ENCODE peak calls at places on chromosomes 5 and 9, in nine cellular contexts. G, F, I, K, O, U, Z, R and A are unnamed samples.
A peak's percentile ranks its signal among the peaks of the same experiment; 100 is the strongest.

GRCh38 chr9:115593587-115594091 is 475.7 kb upstream of the TNC start:
- DNase-seq in G (no peak), F (no peak), I (no peak), K (no peak), O (no peak), U (peak; percentile 27), Z (no peak), R (no peak), A (no peak)

GRCh38 chr5:179130101-179130681 is 70.0 kb downstream of the ZNF354C start:
- DNase-seq in G (no peak), F (no peak), I (no peak), K (no peak), O (no peak), U (no peak), Z (no peak), R (peak; percentile 68), A (no peak)

GRCh38 chr5:139689631-139690384 is 41.7 kb downstream of the CXXC5 start:
- DNase-seq in G (no peak), F (peak; percentile 57), I (peak; percentile 48), K (no peak), O (no peak), U (peak; percentile 52), Z (no peak), R (peak; percentile 86), A (no peak)

GRCh38 chr5:138177936-138178515 is 404 bp downstream of the BRD8 start:
- DNase-seq in G (no peak), F (peak; percentile 74), I (peak; percentile 63), K (no peak), O (no peak), U (peak; percentile 43), Z (no peak), R (no peak), A (no peak)

GRCh38 chr5:73380710-73381586 is 67.6 kb downstream of the FOXD1 start:
- DNase-seq in G (no peak), F (no peak), I (peak; percentile 6), K (no peak), O (no peak), U (no peak), Z (no peak), R (no peak), A (no peak)

GRCh38 chr9:114008667-114009410 is 69.3 kb downstream of the AMBP start:
- DNase-seq in G (no peak), F (no peak), I (no peak), K (no peak), O (no peak), U (no peak), Z (peak; percentile 8), R (peak; percentile 32), A (peak; percentile 7)

GRCh38 chr5:83474170-83474796 is 2.7 kb downstream of the VCAN start:
- DNase-seq in G (peak; percentile 69), F (peak; percentile 61), I (peak; percentile 60), K (no peak), O (peak; percentile 82), U (peak; percentile 94), Z (peak; percentile 80), R (peak; percentile 82), A (no peak)

GRCh38 chr5:177454397-177455035 is 7.9 kb downstream of the PRR7 start:
- DNase-seq in G (no peak), F (peak; percentile 95), I (peak; percentile 94), K (peak; percentile 92), O (peak; percentile 94), U (peak; percentile 99), Z (peak; percentile 92), R (peak; percentile 99), A (peak; percentile 99)

GRCh38 chr9:36040271-36040925 is 3.7 kb downstream of the RECK start:
- DNase-seq in G (no peak), F (no peak), I (no peak), K (no peak), O (no peak), U (no peak), Z (no peak), R (no peak), A (no peak)

GRCh38 chr9:124857533-124858162 is 4.1 kb downstream of the RPL35 start:
- DNase-seq in G (no peak), F (no peak), I (no peak), K (no peak), O (no peak), U (no peak), Z (no peak), R (no peak), A (no peak)

GRCh38 chr5:134073404-134073803 is 41.1 kb upstream of the TCF7 start:
- DNase-seq in G (no peak), F (no peak), I (no peak), K (no peak), O (no peak), U (no peak), Z (no peak), R (no peak), A (no peak)

GRCh38 chr9:72628191-72628590 is 106.8 kb downstream of the TMC1 start:
- DNase-seq in G (no peak), F (no peak), I (no peak), K (no peak), O (no peak), U (no peak), Z (no peak), R (no peak), A (no peak)

GRCh38 chr9:70962761-70963445 is 158.5 kb downstream of the TRPM3 start:
- DNase-seq in G (no peak), F (no peak), I (no peak), K (no peak), O (no peak), U (no peak), Z (no peak), R (no peak), A (no peak)

GRCh38 chr5:56567278-56567677 is 248.1 kb upstream of the MAP3K1 start:
- DNase-seq in G (no peak), F (no peak), I (no peak), K (no peak), O (no peak), U (no peak), Z (no peak), R (no peak), A (no peak)

GRCh38 chr5:179146277-179146676 is 86.1 kb downstream of the ZNF354C start:
- DNase-seq in G (no peak), F (no peak), I (peak; percentile 82), K (no peak), O (no peak), U (no peak), Z (no peak), R (peak; percentile 50), A (no peak)

GRCh38 chr9:15469406-15469805 is 41.4 kb downstream of the PSIP1 start:
- DNase-seq in G (no peak), F (no peak), I (no peak), K (no peak), O (no peak), U (no peak), Z (no peak), R (no peak), A (no peak)

GRCh38 chr9:127170652-127171051 is 48.2 kb upstream of the ANGPTL2 start:
- DNase-seq in G (no peak), F (no peak), I (no peak), K (no peak), O (no peak), U (no peak), Z (peak; percentile 8), R (no peak), A (no peak)

GRCh38 chr5:166865206-166865605 is 1426.2 kb upstream of the WWC1 start:
- DNase-seq in G (no peak), F (no peak), I (no peak), K (no peak), O (no peak), U (no peak), Z (no peak), R (no peak), A (no peak)

GRCh38 chr5:151682751-151683331 is 3.9 kb downstream of the SPARC start:
- DNase-seq in G (no peak), F (no peak), I (no peak), K (no peak), O (no peak), U (no peak), Z (no peak), R (no peak), A (no peak)

DNA sequence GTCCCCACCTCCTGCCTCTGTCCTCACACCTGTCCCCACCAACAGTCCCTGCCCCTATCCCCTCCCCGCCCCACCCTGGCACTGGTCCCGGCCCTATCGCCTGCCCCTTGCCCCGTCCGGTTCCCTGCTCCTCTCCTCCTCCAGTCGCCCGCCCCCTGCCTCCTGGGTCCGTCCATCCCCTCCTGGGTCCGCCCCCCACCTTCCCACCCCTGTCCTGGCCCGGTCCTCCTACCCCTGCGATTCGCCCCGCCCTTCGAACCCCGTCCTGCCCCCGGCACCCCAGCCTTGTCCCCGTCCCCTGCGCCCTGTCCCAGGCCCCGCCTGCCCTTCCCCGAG is 372 bp downstream of the EDF1 start:
- DNase-seq in G (no peak), F (peak; percentile 69), I (no peak), K (no peak), O (no peak), U (no peak), Z (peak; percentile 43), R (no peak), A (no peak)
- TF ChIP-seq CTCF in G (no peak), F (no peak), I (no peak), K (no peak), O (no peak), U (no peak), Z (no peak), R (no peak), A (no peak)

GRCh38 chr5:109409844-109410388 is at the start of gene PJA2:
- DNase-seq in G (peak; percentile 100), F (peak; percentile 98), I (peak; percentile 99), K (peak; percentile 89), O (peak; percentile 96), U (peak; percentile 99), Z (peak; percentile 99), R (peak; percentile 99), A (peak; percentile 93)
- TF ChIP-seq CTCF in G (peak; percentile 19), F (peak; percentile 31), I (no peak), K (peak; percentile 39), O (no peak), U (peak; percentile 34), Z (peak; percentile 48), R (peak; percentile 80), A (no peak)

DNA sequence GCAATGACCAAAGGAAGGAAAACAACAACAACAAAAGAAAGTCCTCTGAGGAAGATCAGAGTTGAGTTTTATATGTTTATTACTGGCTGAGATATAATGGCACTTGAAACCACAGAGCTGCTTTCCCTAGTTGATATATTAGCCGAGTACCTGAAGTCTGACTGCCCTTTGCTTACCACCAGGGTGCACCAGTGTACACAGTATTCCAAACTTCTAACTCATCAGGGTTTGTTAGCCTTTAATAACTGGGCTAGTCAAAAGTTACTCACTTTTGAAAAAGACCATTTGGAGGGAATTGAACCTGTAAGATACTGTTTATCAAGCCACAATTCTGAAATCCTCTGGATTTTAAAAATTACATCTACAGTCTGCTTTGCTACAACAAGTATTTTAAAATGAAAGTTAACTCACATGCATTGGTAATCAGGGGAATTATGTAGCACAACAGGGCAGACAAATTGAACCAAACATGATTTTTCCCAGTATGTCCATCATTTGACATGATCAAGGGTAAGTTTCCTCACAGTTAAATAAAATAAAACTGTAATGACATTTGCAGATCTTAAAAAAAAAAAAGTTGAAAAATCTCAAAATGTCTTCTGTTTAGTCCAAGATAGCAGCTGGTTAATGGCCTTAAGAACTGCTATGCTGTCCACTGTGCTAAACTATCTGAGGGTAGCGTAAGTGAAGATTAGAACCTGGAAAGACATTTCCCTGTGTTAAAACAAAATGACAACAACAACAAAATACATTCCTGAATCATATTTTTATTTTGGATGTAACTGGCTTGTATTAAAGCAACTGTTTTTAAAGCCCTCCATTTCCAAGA is 57.3 kb upstream of the C6 start:
- DNase-seq in G (peak; percentile 53), F (peak; percentile 51), I (peak; percentile 11), K (no peak), O (no peak), U (peak; percentile 51), Z (peak; percentile 50), R (no peak), A (no peak)
- TF ChIP-seq CTCF in G (peak; percentile 86), F (peak; percentile 51), I (peak; percentile 31), K (peak; percentile 22), O (peak; percentile 77), U (peak; percentile 52), Z (peak; percentile 79), R (peak; percentile 66), A (no peak)

GRCh38 chr5:35804201-35804653 is 52.5 kb upstream of the IL7R start:
- DNase-seq in G (no peak), F (no peak), I (no peak), K (no peak), O (no peak), U (no peak), Z (no peak), R (no peak), A (no peak)
- TF ChIP-seq CTCF in G (no peak), F (no peak), I (no peak), K (no peak), O (no peak), U (no peak), Z (no peak), R (no peak), A (no peak)